ENCODE peak calls at places on chromosomes 6 and 20, in ten cellular contexts. P is ACHN; Y is NCI-H82; U is activated CD4-positive, CD25-positive, alpha-beta regulatory T cell; D is DMS153; K is heart right ventricle; T is SK-MEL-5; Z is posterior cingulate gyrus; Q is HS-27A; C is hepatocyte. W is an unnamed sample.

GRCh38 chr20:62362991-62363919 is 3.9 kb downstream of the LAMA5 start:
- DNase-seq in P (peak), Y (peak), U (no peak), D (no peak), K (peak), T (no peak), Z (no peak), Q (no peak), C (peak), W (no peak)

GRCh38 chr20:3735768-3736167 is 3.3 kb downstream of the HSPA12B start:
- DNase-seq in P (no peak), Y (no peak), U (no peak), D (no peak), K (no peak), T (no peak), Z (no peak), Q (no peak), C (peak), W (no peak)

GRCh38 chr6:44115866-44116265 is 11.4 kb downstream of the MRPL14 start:
- DNase-seq in P (peak), Y (no peak), U (no peak), D (no peak), K (no peak), T (no peak), Z (no peak), Q (no peak), C (no peak), W (no peak)

GRCh38 chr6:113857565-113858066 is 471 bp downstream of the MARCKS start:
- DNase-seq in P (no peak), Y (peak), U (no peak), D (no peak), K (peak), T (peak), Z (no peak), Q (no peak), C (peak), W (no peak)

GRCh38 chr6:106490974-106491373 is 130.5 kb downstream of the CRYBG1 start:
- DNase-seq in P (no peak), Y (no peak), U (no peak), D (no peak), K (no peak), T (no peak), Z (no peak), Q (no peak), C (no peak), W (no peak)

GRCh38 chr6:36917541-36918193 is 31.9 kb downstream of the C6orf89 start:
- DNase-seq in P (no peak), Y (no peak), U (no peak), D (no peak), K (no peak), T (no peak), Z (no peak), Q (no peak), C (peak), W (no peak)

GRCh38 chr20:60512436-60512835 is 554.2 kb downstream of the CDH26 start:
- DNase-seq in P (peak), Y (no peak), U (no peak), D (no peak), K (no peak), T (peak), Z (peak), Q (peak), C (no peak), W (no peak)

GRCh38 chr6:144710207-144710606 is 425.1 kb downstream of the UTRN start:
- DNase-seq in P (no peak), Y (no peak), U (no peak), D (no peak), K (no peak), T (peak), Z (no peak), Q (peak), C (no peak), W (no peak)

GRCh38 chr6:26065952-26066380 is 21.3 kb upstream of the HFE start:
- DNase-seq in P (peak), Y (peak), U (peak), D (peak), K (no peak), T (peak), Z (no peak), Q (peak), C (peak), W (no peak)

GRCh38 chr6:15252205-15252604 is 6.3 kb downstream of the JARID2 start:
- DNase-seq in P (no peak), Y (peak), U (no peak), D (no peak), K (no peak), T (no peak), Z (no peak), Q (no peak), C (no peak), W (no peak)

GRCh38 chr20:22227301-22227700 is 357.1 kb downstream of the FOXA2 start:
- DNase-seq in P (no peak), Y (no peak), U (no peak), D (no peak), K (no peak), T (peak), Z (no peak), Q (no peak), C (no peak), W (no peak)

GRCh38 chr6:506920-507523 is 115.5 kb downstream of the IRF4 start:
- DNase-seq in P (no peak), Y (no peak), U (no peak), D (no peak), K (no peak), T (no peak), Z (no peak), Q (no peak), C (no peak), W (no peak)

GRCh38 chr20:63134201-63134612 is 81.7 kb downstream of the YTHDF1 start:
- DNase-seq in P (no peak), Y (peak), U (no peak), D (no peak), K (peak), T (peak), Z (no peak), Q (no peak), C (no peak), W (peak)

GRCh38 chr6:128478230-128479047 is 42.0 kb downstream of the PTPRK start:
- DNase-seq in P (no peak), Y (no peak), U (no peak), D (peak), K (no peak), T (no peak), Z (no peak), Q (no peak), C (no peak), W (no peak)

GRCh38 chr6:3428247-3428646 is 28.6 kb downstream of the SLC22A23 start:
- DNase-seq in P (no peak), Y (no peak), U (no peak), D (no peak), K (no peak), T (no peak), Z (no peak), Q (no peak), C (no peak), W (no peak)

GRCh38 chr6:43503443-43503842 is 6.7 kb downstream of the LRRC73 start:
- DNase-seq in P (no peak), Y (no peak), U (no peak), D (no peak), K (no peak), T (no peak), Z (no peak), Q (no peak), C (no peak), W (no peak)

GRCh38 chr6:140537211-140537610 is 1162.8 kb upstream of the CITED2 start:
- DNase-seq in P (peak), Y (no peak), U (no peak), D (no peak), K (no peak), T (no peak), Z (no peak), Q (peak), C (no peak), W (no peak)